ENCODE peak calls at places on chromosomes 13 and 19, in seven cellular contexts. One of them, this sample, is unnamed.
A peak's percentile ranks its signal among the peaks of the same experiment; 100 is the strongest.

GRCh38 chr19:46303702-46304397 is 7.0 kb downstream of the HIF3A start:
- DNase-seq in upper lobe of left lung: peak; percentile 92
- DNase-seq in suprapubic skin: peak; percentile 84
- DNase-seq in A549: peak; percentile 40
- DNase-seq in SK-N-SH: peak; percentile 82
- DNase-seq in K562: peak; percentile 67
- DNase-seq in transverse colon: peak; percentile 95
- DNase-seq in this sample: peak; percentile 82

GRCh38 chr19:34962945-34963530 is 991 bp downstream of the ZNF792 start:
- DNase-seq in suprapubic skin: no peak
- DNase-seq in upper lobe of left lung: no peak
- DNase-seq in A549: no peak
- DNase-seq in transverse colon: no peak
- DNase-seq in SK-N-SH: peak; percentile 49
- DNase-seq in K562: peak; percentile 35
- DNase-seq in this sample: no peak

GRCh38 chr13:70249332-70250064 is 141.2 kb upstream of the KLHL1 start:
- DNase-seq in upper lobe of left lung: no peak
- DNase-seq in SK-N-SH: no peak
- DNase-seq in K562: no peak
- DNase-seq in suprapubic skin: no peak
- DNase-seq in A549: no peak
- DNase-seq in transverse colon: no peak
- DNase-seq in this sample: no peak

GRCh38 chr19:7911509-7912143 is 3.0 kb upstream of the TGFBR3L start:
- DNase-seq in transverse colon: no peak
- DNase-seq in SK-N-SH: no peak
- DNase-seq in K562: no peak
- DNase-seq in suprapubic skin: peak; percentile 58
- DNase-seq in A549: no peak
- DNase-seq in upper lobe of left lung: no peak
- DNase-seq in this sample: peak; percentile 25

GRCh38 chr13:88979465-88980180 is 1308.5 kb downstream of the SLITRK5 start:
- DNase-seq in SK-N-SH: peak; percentile 6
- DNase-seq in K562: no peak
- DNase-seq in suprapubic skin: no peak
- DNase-seq in A549: no peak
- DNase-seq in upper lobe of left lung: no peak
- DNase-seq in transverse colon: no peak
- DNase-seq in this sample: no peak

GRCh38 chr19:34707661-34708060 is 26.4 kb upstream of the ZNF181 start:
- DNase-seq in suprapubic skin: no peak
- DNase-seq in upper lobe of left lung: no peak
- DNase-seq in A549: no peak
- DNase-seq in K562: no peak
- DNase-seq in SK-N-SH: no peak
- DNase-seq in transverse colon: no peak
- DNase-seq in this sample: no peak

GRCh38 chr19:19711934-19712828 is 20.7 kb downstream of the ZNF14 start:
- DNase-seq in upper lobe of left lung: no peak
- DNase-seq in transverse colon: no peak
- DNase-seq in A549: no peak
- DNase-seq in SK-N-SH: no peak
- DNase-seq in suprapubic skin: no peak
- DNase-seq in K562: no peak
- DNase-seq in this sample: no peak

GRCh38 chr19:19745496-19746285 is 12.8 kb upstream of the ZNF14 start:
- DNase-seq in suprapubic skin: no peak
- DNase-seq in A549: no peak
- DNase-seq in K562: no peak
- DNase-seq in upper lobe of left lung: no peak
- DNase-seq in SK-N-SH: peak; percentile 19
- DNase-seq in transverse colon: no peak
- DNase-seq in this sample: no peak

GRCh38 chr13:110012102-110012739 is 225.8 kb upstream of the IRS2 start:
- DNase-seq in SK-N-SH: no peak
- DNase-seq in suprapubic skin: no peak
- DNase-seq in upper lobe of left lung: no peak
- DNase-seq in transverse colon: no peak
- DNase-seq in K562: no peak
- DNase-seq in A549: peak; percentile 43
- DNase-seq in this sample: no peak

GRCh38 chr19:44499559-44499958 is 763 bp downstream of the ZNF180 start:
- DNase-seq in upper lobe of left lung: no peak
- DNase-seq in SK-N-SH: no peak
- DNase-seq in K562: no peak
- DNase-seq in transverse colon: no peak
- DNase-seq in A549: no peak
- DNase-seq in suprapubic skin: no peak
- DNase-seq in this sample: no peak

GRCh38 chr13:26964278-26965057 is 203.9 kb upstream of the GPR12 start:
- DNase-seq in SK-N-SH: no peak
- DNase-seq in A549: no peak
- DNase-seq in transverse colon: no peak
- DNase-seq in K562: no peak
- DNase-seq in suprapubic skin: no peak
- DNase-seq in upper lobe of left lung: peak; percentile 81
- DNase-seq in this sample: no peak

GRCh38 chr19:29831041-29831548 is 19.3 kb downstream of the CCNE1 start:
- DNase-seq in upper lobe of left lung: no peak
- DNase-seq in SK-N-SH: no peak
- DNase-seq in A549: no peak
- DNase-seq in transverse colon: no peak
- DNase-seq in suprapubic skin: peak; percentile 16
- DNase-seq in K562: no peak
- DNase-seq in this sample: no peak

GRCh38 chr13:44967656-44968451 is 21.4 kb downstream of the NUFIP1 start:
- DNase-seq in suprapubic skin: no peak
- DNase-seq in upper lobe of left lung: no peak
- DNase-seq in K562: no peak
- DNase-seq in A549: no peak
- DNase-seq in transverse colon: no peak
- DNase-seq in SK-N-SH: no peak
- DNase-seq in this sample: no peak

GRCh38 chr13:63420685-63421084 is 2005.0 kb upstream of the PCDH20 start:
- DNase-seq in suprapubic skin: no peak
- DNase-seq in transverse colon: no peak
- DNase-seq in upper lobe of left lung: no peak
- DNase-seq in SK-N-SH: no peak
- DNase-seq in K562: no peak
- DNase-seq in A549: no peak
- DNase-seq in this sample: no peak

GRCh38 chr19:3075605-3076431 is 13.5 kb upstream of the TLE5 start:
- DNase-seq in transverse colon: peak; percentile 75
- DNase-seq in K562: peak; percentile 79
- DNase-seq in upper lobe of left lung: peak; percentile 59
- DNase-seq in suprapubic skin: no peak
- DNase-seq in A549: no peak
- DNase-seq in SK-N-SH: peak; percentile 89
- DNase-seq in this sample: peak; percentile 80

GRCh38 chr13:111046590-111047141 is 68.4 kb upstream of the ARHGEF7 start:
- DNase-seq in A549: no peak
- DNase-seq in transverse colon: no peak
- DNase-seq in upper lobe of left lung: no peak
- DNase-seq in K562: peak; percentile 73
- DNase-seq in SK-N-SH: no peak
- DNase-seq in suprapubic skin: no peak
- DNase-seq in this sample: no peak

GRCh38 chr19:5131031-5131865 is 162.3 kb downstream of the KDM4B start:
- DNase-seq in A549: no peak
- DNase-seq in K562: no peak
- DNase-seq in SK-N-SH: no peak
- DNase-seq in transverse colon: peak; percentile 44
- DNase-seq in suprapubic skin: no peak
- DNase-seq in upper lobe of left lung: no peak
- DNase-seq in this sample: no peak

GRCh38 chr13:71629167-71629566 is 237.8 kb downstream of the DACH1 start:
- DNase-seq in suprapubic skin: no peak
- DNase-seq in A549: no peak
- DNase-seq in transverse colon: no peak
- DNase-seq in upper lobe of left lung: no peak
- DNase-seq in SK-N-SH: no peak
- DNase-seq in K562: no peak
- DNase-seq in this sample: no peak

GRCh38 chr19:41883821-41884733 is 1.1 kb downstream of the ARHGEF1 start:
- DNase-seq in suprapubic skin: peak; percentile 95
- DNase-seq in K562: peak; percentile 98
- DNase-seq in A549: peak; percentile 100
- DNase-seq in transverse colon: peak; percentile 97
- DNase-seq in upper lobe of left lung: peak; percentile 97
- DNase-seq in SK-N-SH: peak; percentile 98
- DNase-seq in this sample: peak; percentile 96

GRCh38 chr19:41888926-41889325 is 5.9 kb downstream of the ARHGEF1 start:
- DNase-seq in K562: no peak
- DNase-seq in suprapubic skin: no peak
- DNase-seq in A549: no peak
- DNase-seq in transverse colon: no peak
- DNase-seq in SK-N-SH: no peak
- DNase-seq in upper lobe of left lung: peak; percentile 56
- DNase-seq in this sample: no peak

GRCh38 chr19:41887711-41888382 is 4.9 kb downstream of the ARHGEF1 start:
- DNase-seq in K562: no peak
- DNase-seq in SK-N-SH: no peak
- DNase-seq in suprapubic skin: no peak
- DNase-seq in A549: no peak
- DNase-seq in transverse colon: peak; percentile 77
- DNase-seq in upper lobe of left lung: peak; percentile 91
- DNase-seq in this sample: no peak

GRCh38 chr19:41889896-41890295 is 6.9 kb downstream of the ARHGEF1 start:
- DNase-seq in K562: no peak
- DNase-seq in suprapubic skin: no peak
- DNase-seq in upper lobe of left lung: no peak
- DNase-seq in A549: no peak
- DNase-seq in transverse colon: no peak
- DNase-seq in SK-N-SH: no peak
- DNase-seq in this sample: no peak

DNA sequence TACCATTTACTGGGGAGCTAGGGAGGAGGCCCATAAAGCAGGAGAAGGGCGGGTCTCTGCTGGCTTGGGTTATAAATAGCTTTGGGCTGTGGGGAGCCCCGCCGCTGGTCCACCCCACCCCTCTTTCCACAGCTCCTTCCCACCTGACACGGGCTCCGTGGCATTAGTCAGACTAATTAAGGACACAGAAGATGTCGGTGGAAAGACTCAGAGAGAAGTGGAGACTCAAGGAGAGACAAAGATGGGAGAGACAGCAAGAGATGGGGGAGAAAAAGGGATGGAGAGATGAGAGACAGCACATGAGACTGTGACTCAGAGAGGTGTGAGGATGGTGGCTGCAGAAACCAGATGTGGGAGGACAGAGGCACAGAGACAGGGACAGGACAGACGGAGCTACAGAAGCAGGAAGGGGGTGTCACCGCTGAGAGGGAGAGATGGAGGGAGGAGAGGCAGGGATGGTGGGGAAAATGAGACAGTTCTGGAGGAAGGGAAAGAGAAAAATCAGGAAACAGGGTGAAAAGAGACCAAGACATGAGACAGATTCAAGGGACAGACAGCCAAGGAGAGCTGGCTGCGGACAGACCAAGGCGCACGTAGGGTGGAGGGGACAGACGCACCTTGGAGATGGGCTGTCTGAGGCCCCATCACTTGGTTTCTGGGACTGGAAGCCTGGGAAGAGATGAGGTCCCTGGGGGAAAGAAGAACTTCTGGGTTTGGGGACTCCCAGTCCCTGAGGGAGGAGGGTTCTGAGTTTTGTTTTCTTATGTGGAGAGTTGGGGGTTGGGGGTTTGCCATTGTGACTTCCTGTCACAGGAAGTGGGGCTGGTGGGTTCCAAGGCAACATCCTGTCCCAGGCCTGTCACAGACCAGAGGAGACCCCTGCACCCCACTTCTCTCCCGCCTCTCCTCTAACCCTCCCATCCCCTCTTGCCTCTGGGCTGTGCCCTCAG is 4.1 kb downstream of the ARHGEF1 start:
- DNase-seq in SK-N-SH: no peak
- DNase-seq in suprapubic skin: no peak
- DNase-seq in A549: no peak
- DNase-seq in transverse colon: peak; percentile 51
- DNase-seq in upper lobe of left lung: no peak
- DNase-seq in K562: no peak
- DNase-seq in this sample: no peak
- H3K4me1 ChIP-seq in SK-N-SH: peaks cover 11% of the 10 kb centered on the region
- H3K4me1 ChIP-seq in suprapubic skin: peaks cover 43% of the 10 kb centered on the region
- H3K4me1 ChIP-seq in A549: peaks cover 15% of the 10 kb centered on the region
- H3K4me1 ChIP-seq in transverse colon: peaks cover 23% of the 10 kb centered on the region
- H3K4me1 ChIP-seq in upper lobe of left lung: peaks cover 53% of the 10 kb centered on the region
- H3K4me1 ChIP-seq in K562: peaks cover 17% of the 10 kb centered on the region
- H3K4me1 ChIP-seq in this sample: peaks cover 6% of the 10 kb centered on the region

GRCh38 chr19:58326914-58327726 is at the start of gene ZSCAN22:
- DNase-seq in transverse colon: peak; percentile 97
- DNase-seq in suprapubic skin: peak; percentile 97
- DNase-seq in upper lobe of left lung: peak; percentile 98
- DNase-seq in SK-N-SH: peak; percentile 94
- DNase-seq in A549: peak; percentile 99
- DNase-seq in K562: peak; percentile 98
- DNase-seq in this sample: peak; percentile 97
- TF ChIP-seq EP300 in transverse colon: no peak
- TF ChIP-seq EP300 in suprapubic skin: no peak
- TF ChIP-seq EP300 in upper lobe of left lung: no peak
- TF ChIP-seq EP300 in SK-N-SH: no peak
- TF ChIP-seq EP300 in A549: no peak
- TF ChIP-seq EP300 in K562: peak; percentile 41
- TF ChIP-seq EP300 in this sample: no peak

GRCh38 chr13:97272526-97272925 is 50.4 kb downstream of the MBNL2 start:
- DNase-seq in A549: no peak
- DNase-seq in transverse colon: no peak
- DNase-seq in upper lobe of left lung: no peak
- DNase-seq in suprapubic skin: no peak
- DNase-seq in K562: no peak
- DNase-seq in SK-N-SH: no peak
- DNase-seq in this sample: no peak
- H3K4me1 ChIP-seq in A549: peaks cover 60% of the 10 kb centered on the region
- H3K4me1 ChIP-seq in transverse colon: peaks cover 21% of the 10 kb centered on the region
- H3K4me1 ChIP-seq in upper lobe of left lung: peaks cover 50% of the 10 kb centered on the region
- H3K4me1 ChIP-seq in suprapubic skin: peaks cover 72% of the 10 kb centered on the region
- H3K4me1 ChIP-seq in K562: peaks cover 2% of the 10 kb centered on the region
- H3K4me1 ChIP-seq in SK-N-SH: peaks cover 59% of the 10 kb centered on the region
- H3K4me1 ChIP-seq in this sample: peaks cover 32% of the 10 kb centered on the region

GRCh38 chr19:55117636-55118391 is at the start of gene PPP1R12C:
- DNase-seq in suprapubic skin: peak; percentile 99
- DNase-seq in SK-N-SH: peak; percentile 99
- DNase-seq in transverse colon: peak; percentile 99
- DNase-seq in A549: peak; percentile 100
- DNase-seq in K562: peak; percentile 99
- DNase-seq in upper lobe of left lung: peak; percentile 100
- DNase-seq in this sample: peak; percentile 99
- TF ChIP-seq EP300 in suprapubic skin: no peak
- TF ChIP-seq EP300 in SK-N-SH: no peak
- TF ChIP-seq EP300 in transverse colon: no peak
- TF ChIP-seq EP300 in A549: no peak
- TF ChIP-seq EP300 in K562: peak; percentile 5
- TF ChIP-seq EP300 in upper lobe of left lung: no peak
- TF ChIP-seq EP300 in this sample: peak; percentile 67

GRCh38 chr19:9671654-9672053 is 3.2 kb downstream of the ZNF562 start:
- DNase-seq in suprapubic skin: no peak
- DNase-seq in K562: no peak
- DNase-seq in upper lobe of left lung: no peak
- DNase-seq in SK-N-SH: no peak
- DNase-seq in transverse colon: no peak
- DNase-seq in A549: no peak
- DNase-seq in this sample: no peak
- H3K4me1 ChIP-seq in suprapubic skin: no peaks in the 10 kb centered on the region
- H3K4me1 ChIP-seq in K562: peaks cover 3% of the 10 kb centered on the region
- H3K4me1 ChIP-seq in upper lobe of left lung: no peaks in the 10 kb centered on the region
- H3K4me1 ChIP-seq in SK-N-SH: no peaks in the 10 kb centered on the region
- H3K4me1 ChIP-seq in transverse colon: no peaks in the 10 kb centered on the region
- H3K4me1 ChIP-seq in A549: no peaks in the 10 kb centered on the region
- H3K4me1 ChIP-seq in this sample: peaks cover 3% of the 10 kb centered on the region